ENCODE peak calls at places on chromosomes 16 and 17, in eight cellular contexts. U is mammary epithelial cell, L is heart left ventricle, V is brain microvascular endothelial cell, D is HepG2, Q is right atrium auricular region, G is fibroblast of lung, P is AG04450. B is an unnamed sample.

GRCh38 chr16:22123759-22124490 is 31.6 kb downstream of the VWA3A start:
- DNase-seq in U (no peak), L (no peak), V (no peak), D (no peak), Q (no peak), G (no peak), P (no peak), B (no peak)

GRCh38 chr17:74450231-74450630 is 16.2 kb upstream of the CD300A start:
- DNase-seq in U (no peak), L (no peak), V (no peak), D (no peak), Q (peak; percentile 55), G (no peak), P (no peak), B (no peak)

GRCh38 chr17:41678907-41679739 is 9.6 kb upstream of the EIF1 start:
- DNase-seq in U (peak; percentile 77), L (peak; percentile 36), V (no peak), D (no peak), Q (no peak), G (peak; percentile 41), P (no peak), B (peak; percentile 52)

GRCh38 chr16:15650019-15650697 is at the start of gene NDE1:
- DNase-seq in U (peak; percentile 90), L (peak; percentile 94), V (peak; percentile 77), D (peak; percentile 93), Q (peak; percentile 90), G (peak; percentile 86), P (peak; percentile 56), B (peak; percentile 77)

GRCh38 chr17:81480140-81480917 is 32.3 kb downstream of the ACTG1 start:
- DNase-seq in U (no peak), L (peak; percentile 50), V (no peak), D (no peak), Q (peak; percentile 81), G (peak; percentile 63), P (no peak), B (no peak)

GRCh38 chr16:57266531-57267268 is 17.8 kb downstream of the PLLP start:
- DNase-seq in U (no peak), L (no peak), V (no peak), D (no peak), Q (no peak), G (no peak), P (no peak), B (no peak)

GRCh38 chr16:5019775-5020174 is 14.0 kb downstream of the NAGPA start:
- DNase-seq in U (no peak), L (no peak), V (no peak), D (no peak), Q (no peak), G (no peak), P (no peak), B (no peak)

GRCh38 chr16:1309888-1310831 is 724 bp downstream of the UBE2I start:
- DNase-seq in U (peak; percentile 32), L (peak; percentile 58), V (peak; percentile 12), D (no peak), Q (peak; percentile 62), G (peak; percentile 47), P (no peak), B (peak; percentile 62)

GRCh38 chr17:35416659-35417058 is 15.6 kb downstream of the SLFN12 start:
- DNase-seq in U (no peak), L (no peak), V (no peak), D (no peak), Q (no peak), G (no peak), P (no peak), B (no peak)

GRCh38 chr17:222172-222571 is 40.7 kb upstream of the DOC2B start:
- DNase-seq in U (no peak), L (no peak), V (no peak), D (no peak), Q (peak; percentile 65), G (no peak), P (no peak), B (no peak)

DNA sequence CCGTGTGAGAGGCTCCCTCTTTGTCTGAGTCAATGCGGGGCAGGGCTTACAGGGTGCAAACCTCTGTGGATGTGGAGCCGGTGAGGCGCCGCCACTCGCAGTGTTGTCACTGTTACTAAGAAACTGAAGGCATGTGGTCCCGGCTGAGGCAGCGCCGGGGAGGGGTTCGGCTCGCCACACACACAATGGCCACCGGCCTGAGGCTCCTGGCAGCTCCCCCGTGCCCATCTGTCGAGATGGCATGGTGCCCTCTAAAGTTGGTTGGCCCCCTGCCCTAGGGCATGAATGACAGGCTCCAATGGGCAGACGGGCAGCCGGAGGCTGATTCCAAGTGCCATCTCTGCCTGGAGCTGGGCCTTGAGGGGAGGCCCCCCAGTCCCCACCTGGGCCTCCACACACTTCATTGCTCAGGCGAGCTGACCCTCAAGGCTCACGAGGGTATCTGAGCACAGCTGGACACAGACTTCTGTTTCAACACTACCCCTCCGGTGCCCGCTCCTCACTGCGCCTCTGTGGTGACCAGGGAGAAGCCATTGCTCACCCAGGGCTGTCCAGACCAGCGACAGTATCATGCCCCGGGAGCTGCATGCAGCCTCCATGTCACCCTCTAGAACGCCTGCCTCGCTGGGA is 137.2 kb downstream of the C16orf78 start:
- DNase-seq in U (no peak), L (no peak), V (no peak), D (no peak), Q (no peak), G (no peak), P (no peak), B (no peak)
- H3K27ac ChIP-seq in U (no peak overlapping the region), L (no peak overlapping the region), V (no peak overlapping the region), D (no peak overlapping the region), Q (no peak overlapping the region), G (no peak overlapping the region), P (no peak overlapping the region), B (no peak overlapping the region)

GRCh38 chr16:86498661-86499493 is 11.4 kb upstream of the FOXF1 start:
- DNase-seq in U (no peak), L (no peak), V (no peak), D (no peak), Q (no peak), G (peak; percentile 63), P (no peak), B (no peak)

GRCh38 chr16:86500708-86501510 is 9.4 kb upstream of the FOXF1 start:
- DNase-seq in U (no peak), L (no peak), V (no peak), D (no peak), Q (no peak), G (no peak), P (no peak), B (no peak)

GRCh38 chr16:86501989-86502855 is 8.1 kb upstream of the FOXF1 start:
- DNase-seq in U (no peak), L (no peak), V (no peak), D (no peak), Q (no peak), G (no peak), P (no peak), B (no peak)

GRCh38 chr16:86498155-86498651 is 12.1 kb upstream of the FOXF1 start:
- DNase-seq in U (no peak), L (no peak), V (no peak), D (no peak), Q (no peak), G (peak; percentile 34), P (no peak), B (no peak)

DNA sequence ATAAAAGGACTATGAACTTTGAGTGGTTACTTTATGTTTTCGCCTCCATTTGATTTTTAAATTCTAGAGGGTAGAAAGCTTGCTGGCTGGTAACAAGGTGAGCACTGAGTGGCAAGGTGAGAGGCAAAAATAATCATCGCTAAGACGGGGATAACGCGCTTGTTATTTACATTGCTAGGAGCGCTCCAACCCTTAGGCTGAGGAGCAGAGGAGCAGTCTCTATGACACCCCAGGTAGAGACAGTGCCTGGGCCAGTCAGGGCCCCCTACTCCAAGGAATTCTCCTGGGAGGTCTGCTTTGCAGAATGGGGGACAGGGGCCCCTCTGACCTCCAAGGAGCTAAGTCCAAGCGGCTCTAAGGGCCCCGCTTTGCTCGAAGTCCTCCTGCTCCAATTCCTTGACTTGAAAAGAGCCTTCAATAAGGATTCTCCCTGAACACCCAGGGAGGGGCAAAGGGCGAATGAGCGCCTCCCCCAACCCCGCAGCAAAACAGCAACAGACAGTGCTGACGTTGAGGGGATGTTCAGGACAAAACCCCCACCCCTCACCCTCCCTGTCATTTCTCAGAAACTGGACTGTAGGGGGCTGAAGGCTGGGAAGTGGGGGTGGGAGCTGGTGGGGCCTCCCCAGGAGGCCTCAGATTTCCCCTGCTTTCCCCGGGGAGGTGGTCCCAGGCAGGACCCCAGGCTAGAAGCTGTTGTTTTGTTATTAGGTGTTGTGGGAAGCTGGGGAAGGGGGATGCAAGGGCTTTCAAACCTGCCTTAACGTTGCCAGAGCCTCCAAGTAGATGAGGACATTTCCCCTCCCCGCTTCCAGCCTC is 10.2 kb upstream of the FOXF1 start:
- DNase-seq in U (no peak), L (no peak), V (no peak), D (no peak), Q (no peak), G (no peak), P (no peak), B (no peak)
- H3K27me3 ChIP-seq in U (peaks cover 86% of the 10 kb centered on the region), L (peaks cover 100% of the 10 kb centered on the region), V (peaks cover 93% of the 10 kb centered on the region), D (peaks cover 91% of the 10 kb centered on the region), Q (peaks cover 57% of the 10 kb centered on the region), G (no peaks in the 10 kb centered on the region), P (no peaks in the 10 kb centered on the region), B (peaks cover 25% of the 10 kb centered on the region)

GRCh38 chr17:79045001-79045729 is 21.2 kb downstream of the C1QTNF1 start:
- DNase-seq in U (no peak), L (no peak), V (no peak), D (no peak), Q (no peak), G (no peak), P (no peak), B (no peak)

GRCh38 chr17:79046501-79047280 is 22.7 kb downstream of the C1QTNF1 start:
- DNase-seq in U (no peak), L (peak; percentile 71), V (no peak), D (no peak), Q (no peak), G (no peak), P (no peak), B (no peak)

GRCh38 chr17:79044462-79044861 is 20.5 kb downstream of the C1QTNF1 start:
- DNase-seq in U (no peak), L (no peak), V (no peak), D (no peak), Q (no peak), G (no peak), P (no peak), B (no peak)

GRCh38 chr17:79047291-79047920 is 23.4 kb downstream of the C1QTNF1 start:
- DNase-seq in U (no peak), L (no peak), V (no peak), D (no peak), Q (no peak), G (no peak), P (no peak), B (no peak)

GRCh38 chr17:79045830-79046500 is 22.0 kb downstream of the C1QTNF1 start:
- DNase-seq in U (peak; percentile 48), L (peak; percentile 77), V (peak; percentile 58), D (peak; percentile 71), Q (peak; percentile 90), G (peak; percentile 65), P (no peak), B (peak; percentile 63)
- H3K27ac ChIP-seq in U (no peak overlapping the region), L (peak overlapping the region; percentile 48), V (no peak overlapping the region), D (no peak overlapping the region), Q (peak overlapping the region; percentile 67), G (no peak overlapping the region), P (no peak overlapping the region), B (no peak overlapping the region)

DNA sequence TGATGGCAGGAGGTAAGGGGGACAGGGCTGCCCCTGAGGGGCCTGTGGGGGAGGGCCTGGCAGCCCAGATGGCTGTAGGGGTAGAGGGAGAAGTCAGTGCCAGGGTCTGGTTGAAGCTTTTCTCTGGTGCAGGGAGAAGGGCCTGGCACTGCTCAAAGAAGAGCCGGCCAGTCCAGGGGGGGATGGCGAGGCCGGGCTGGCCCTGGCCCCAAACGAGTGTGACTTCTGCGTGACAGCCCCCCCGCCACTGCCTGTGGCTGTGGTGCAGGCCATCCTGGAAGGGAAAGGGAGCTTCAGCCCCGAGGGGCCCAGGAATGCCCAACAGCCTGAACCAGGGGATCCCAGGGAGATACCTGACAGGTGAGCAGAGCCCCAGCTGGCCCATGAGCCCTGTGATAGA is 2.8 kb upstream of the NOL3 start:
- DNase-seq in U (no peak), L (no peak), V (no peak), D (no peak), Q (no peak), G (no peak), P (no peak), B (no peak)
- H3K27me3 ChIP-seq in U (no peaks in the 10 kb centered on the region), L (peaks cover 26% of the 10 kb centered on the region), V (peaks cover 40% of the 10 kb centered on the region), D (peaks cover 40% of the 10 kb centered on the region), Q (no peaks in the 10 kb centered on the region), G (no peaks in the 10 kb centered on the region), P (peaks cover 45% of the 10 kb centered on the region), B (peaks cover 72% of the 10 kb centered on the region)

B was measured in CD8-positive, alpha-beta memory T cell.